ENCODE peak calls at places on chromosome 4, in six cellular contexts. D is suprapubic skin, A is Peyer's patch, R is stomach, P is HCT116, E is uterus. Q is an unnamed sample.

GRCh38 chr4:23970193-23970850 is 80.5 kb upstream of the PPARGC1A start:
- DNase-seq in A (no peak), R (no peak), D (no peak), P (no peak), E (no peak), Q (no peak)

GRCh38 chr4:56253631-56254241 is 133.6 kb downstream of the AASDH start:
- DNase-seq in A (no peak), P (no peak), R (no peak), D (no peak), E (no peak), Q (no peak)

GRCh38 chr4:181569553-181569952 is 673.6 kb upstream of the TENM3 start:
- DNase-seq in D (no peak), R (no peak), P (peak; percentile 19), E (no peak), A (no peak), Q (no peak)

GRCh38 chr4:142265536-142265935 is 580.6 kb downstream of the INPP4B start:
- DNase-seq in P (peak; percentile 21), R (no peak), E (no peak), A (no peak), D (no peak), Q (no peak)

GRCh38 chr4:181776655-181777054 is 466.5 kb upstream of the TENM3 start:
- DNase-seq in E (no peak), P (no peak), R (no peak), D (no peak), A (no peak), Q (no peak)

GRCh38 chr4:86971355-86971683 is 36.5 kb downstream of the AFF1 start:
- DNase-seq in E (no peak), A (no peak), P (no peak), D (no peak), R (no peak), Q (no peak)

GRCh38 chr4:25500626-25501318 is 123.7 kb downstream of the ANAPC4 start:
- DNase-seq in E (no peak), P (no peak), D (no peak), A (no peak), R (no peak), Q (no peak)

GRCh38 chr4:83603130-83603529 is 67.2 kb downstream of the GPAT3 start:
- DNase-seq in A (no peak), D (no peak), P (no peak), E (no peak), R (no peak), Q (no peak)

GRCh38 chr4:137961051-137961438 is 281.1 kb downstream of the SLC7A11 start:
- DNase-seq in D (no peak), A (no peak), R (no peak), P (no peak), E (no peak), Q (no peak)

GRCh38 chr4:80694178-80694577 is 336.3 kb upstream of the BMP3 start:
- DNase-seq in D (no peak), P (no peak), R (no peak), A (no peak), E (no peak), Q (no peak)

GRCh38 chr4:180057198-180057821 is 2185.9 kb upstream of the TENM3 start:
- DNase-seq in P (no peak), A (no peak), D (no peak), R (no peak), E (no peak), Q (no peak)

GRCh38 chr4:142875117-142875516 is 29.0 kb upstream of the INPP4B start:
- DNase-seq in D (no peak), R (no peak), P (no peak), A (no peak), E (no peak), Q (no peak)

GRCh38 chr4:42655248-42655647 is 1.7 kb downstream of the ATP8A1 start:
- DNase-seq in R (no peak), A (no peak), E (no peak), D (no peak), P (no peak), Q (no peak)

GRCh38 chr4:28373601-28374000 is 1513.0 kb downstream of the STIM2 start:
- DNase-seq in A (no peak), D (no peak), E (no peak), P (no peak), R (no peak), Q (no peak)

GRCh38 chr4:16516796-16517413 is 290.6 kb upstream of the TAPT1 start:
- DNase-seq in A (no peak), R (peak; percentile 36), E (peak; percentile 52), P (no peak), D (no peak), Q (no peak)

GRCh38 chr4:19399001-19399400 is 852.7 kb upstream of the SLIT2 start:
- DNase-seq in E (no peak), D (no peak), A (no peak), P (no peak), R (no peak), Q (no peak)

GRCh38 chr4:8854866-8855265 is 16.8 kb downstream of the HMX1 start:
- DNase-seq in R (no peak), P (no peak), A (no peak), D (no peak), E (no peak), Q (no peak)

GRCh38 chr4:110486226-110486625 is 10.3 kb downstream of the ENPEP start:
- DNase-seq in A (no peak), D (no peak), R (no peak), E (no peak), P (no peak), Q (no peak)

GRCh38 chr4:30245140-30245539 is 475.0 kb upstream of the PCDH7 start:
- DNase-seq in P (no peak), R (no peak), E (no peak), D (no peak), A (no peak), Q (no peak)

GRCh38 chr4:78704981-78705757 is 71.0 kb upstream of the BMP2K start:
- DNase-seq in P (no peak), R (no peak), E (no peak), A (no peak), D (no peak), Q (no peak)

GRCh38 chr4:39977489-39978377 is at the start of gene PDS5A:
- DNase-seq in A (peak; percentile 92), R (peak; percentile 91), P (peak; percentile 72), D (peak; percentile 91), E (peak; percentile 88), Q (peak; percentile 95)

GRCh38 chr4:99301376-99302164 is 10.8 kb upstream of the ADH1A start:
- DNase-seq in D (no peak), R (no peak), A (no peak), P (no peak), E (no peak), Q (no peak)

GRCh38 chr4:105780176-105780575 is 71.6 kb downstream of the GSTCD start:
- DNase-seq in P (no peak), D (no peak), A (no peak), E (no peak), R (no peak), Q (no peak)

GRCh38 chr4:958314-958665 is 15.1 kb downstream of the DGKQ start:
- DNase-seq in A (no peak), D (no peak), E (peak; percentile 13), P (no peak), R (no peak), Q (no peak)

GRCh38 chr4:960736-961650 is 12.4 kb downstream of the DGKQ start:
- DNase-seq in R (no peak), P (no peak), A (peak; percentile 40), E (peak; percentile 15), D (peak; percentile 76), Q (no peak)

GRCh38 chr4:960140-960735 is 13.1 kb downstream of the DGKQ start:
- DNase-seq in E (no peak), R (no peak), P (no peak), A (no peak), D (peak; percentile 77), Q (no peak)

GRCh38 chr4:958836-959337 is 14.5 kb downstream of the DGKQ start:
- DNase-seq in R (no peak), D (no peak), P (no peak), A (no peak), E (no peak), Q (no peak)

GRCh38 chr4:959338-960139 is 13.8 kb downstream of the DGKQ start:
- DNase-seq in P (no peak), D (peak; percentile 73), E (peak; percentile 13), A (peak; percentile 47), R (no peak), Q (no peak)
- TF ChIP-seq POLR2A in P (no peak), D (no peak), E (no peak), A (no peak), R (no peak), Q (no peak)

DNA sequence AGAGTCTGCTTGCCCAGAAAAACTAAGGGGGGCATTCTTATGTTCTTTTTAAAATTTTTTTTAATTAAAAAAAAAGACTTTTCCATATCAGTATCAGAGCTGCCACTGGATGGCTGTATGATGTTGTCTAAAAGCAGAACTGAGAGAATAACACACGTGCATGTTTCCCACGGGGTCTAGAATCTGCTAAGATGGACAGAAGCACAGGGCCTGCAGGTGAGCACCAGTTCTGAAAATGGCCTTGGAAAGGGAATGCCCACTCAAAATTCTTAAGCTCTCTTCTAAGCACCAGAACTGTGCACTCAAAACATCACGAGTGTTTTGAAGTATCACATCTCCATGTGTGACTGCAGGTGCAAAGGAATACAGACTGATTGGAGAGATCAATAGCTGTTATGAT is 61.1 kb downstream of the ARAP2 start:
- DNase-seq in D (no peak), R (no peak), P (no peak), A (no peak), E (no peak), Q (no peak)
- TF ChIP-seq CTCF in D (no peak), R (no peak), P (no peak), A (no peak), E (no peak), Q (no peak)

DNA sequence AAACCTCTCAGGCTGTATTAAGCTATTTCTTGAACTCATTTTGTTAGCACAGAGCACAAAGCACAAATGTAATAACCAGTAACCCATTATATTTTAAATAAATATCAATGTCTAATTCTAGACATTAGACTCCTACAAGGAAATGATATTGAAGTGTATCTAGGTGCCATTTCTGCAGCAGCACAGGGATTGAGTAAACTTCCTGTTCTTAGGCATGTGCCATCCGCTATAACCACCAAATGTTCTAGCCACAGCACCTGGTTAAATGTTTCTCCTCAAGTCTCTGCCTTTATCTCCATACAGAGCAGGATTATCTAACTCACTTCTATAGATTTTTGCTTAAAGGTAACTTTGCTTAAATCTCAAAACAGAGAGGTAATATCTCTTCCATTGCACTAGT is 51.4 kb downstream of the SGMS2 start:
- DNase-seq in P (no peak), R (no peak), D (no peak), E (no peak), A (no peak), Q (no peak)
- H3K27ac ChIP-seq in P (no peak overlapping the region), R (peak overlapping the region; percentile 39), D (no peak overlapping the region), E (no peak overlapping the region), A (no peak overlapping the region), Q (no peak overlapping the region)

DNA sequence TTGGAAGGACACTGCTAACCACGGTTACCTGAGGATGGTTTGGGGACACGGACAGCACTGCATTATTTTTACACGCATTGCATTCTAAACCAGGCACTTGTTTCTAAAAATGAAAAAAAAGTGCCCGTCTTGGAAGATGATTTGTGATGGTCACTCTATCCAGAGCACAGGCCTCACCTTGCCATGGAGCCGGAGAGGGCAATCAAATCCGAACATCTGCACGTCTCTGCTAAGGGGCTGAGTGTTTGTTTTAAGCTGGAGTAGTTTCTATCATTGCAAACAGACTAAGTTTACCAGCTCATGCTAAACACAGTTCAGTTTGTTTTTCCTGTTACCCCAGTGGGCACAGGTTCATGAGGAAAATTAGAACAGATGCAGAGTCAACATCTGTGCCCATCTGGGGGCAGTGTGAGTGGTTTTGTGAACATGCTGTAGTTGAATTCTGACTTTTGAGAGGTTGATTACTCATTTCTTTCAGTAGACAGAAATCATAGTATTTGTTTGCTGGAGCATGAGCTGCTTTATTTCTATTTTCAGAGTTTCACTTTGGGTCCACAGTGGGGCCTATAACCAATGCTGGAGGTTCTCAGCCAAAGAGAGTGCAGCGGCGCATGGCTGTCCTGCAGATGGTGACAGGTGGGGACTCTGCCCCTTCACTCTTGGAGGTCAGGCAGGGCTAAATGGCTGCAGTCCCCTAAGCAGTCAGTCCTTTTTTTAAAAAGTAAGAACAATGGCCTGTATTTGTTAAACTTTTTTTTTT is 65.4 kb upstream of the ENPP6 start:
- DNase-seq in P (no peak), E (no peak), D (no peak), A (no peak), R (no peak), Q (no peak)
- TF ChIP-seq POLR2A in P (no peak), E (no peak), D (no peak), A (no peak), R (no peak), Q (no peak)

Q was measured in heart left ventricle.